ENCODE peak calls at places on chromosomes 1 and 21, in seven cellular contexts. One of them, this sample, is unnamed.

GRCh38 chr1:22366346-22366745 is 85.3 kb upstream of the ZBTB40 start:
- DNase-seq in DMS79: no peak
- DNase-seq in NCI-H2171 treated with DMSO at 0.1 percent for 48 hours: no peak
- DNase-seq in prostate gland: no peak
- DNase-seq in T-helper 2 cell: no peak
- DNase-seq in effector memory CD4-positive, alpha-beta T cell: no peak
- DNase-seq in Calu3: no peak
- DNase-seq in this sample: no peak

GRCh38 chr1:29579821-29580425 is 343.6 kb downstream of the PTPRU start:
- DNase-seq in NCI-H2171 treated with DMSO at 0.1 percent for 48 hours: peak
- DNase-seq in effector memory CD4-positive, alpha-beta T cell: no peak
- DNase-seq in DMS79: no peak
- DNase-seq in prostate gland: no peak
- DNase-seq in Calu3: no peak
- DNase-seq in T-helper 2 cell: no peak
- DNase-seq in this sample: no peak

GRCh38 chr1:192808588-192809285 is at the start of gene RGS2:
- DNase-seq in effector memory CD4-positive, alpha-beta T cell: peak
- DNase-seq in NCI-H2171 treated with DMSO at 0.1 percent for 48 hours: peak
- DNase-seq in T-helper 2 cell: peak
- DNase-seq in prostate gland: peak
- DNase-seq in DMS79: peak
- DNase-seq in Calu3: peak
- DNase-seq in this sample: peak

GRCh38 chr1:228478912-228479665 is 8.1 kb upstream of the RNF187 start:
- DNase-seq in Calu3: no peak
- DNase-seq in prostate gland: no peak
- DNase-seq in DMS79: no peak
- DNase-seq in effector memory CD4-positive, alpha-beta T cell: no peak
- DNase-seq in NCI-H2171 treated with DMSO at 0.1 percent for 48 hours: no peak
- DNase-seq in T-helper 2 cell: peak
- DNase-seq in this sample: peak

GRCh38 chr1:236458991-236459390 is 64.8 kb upstream of the LGALS8 start:
- DNase-seq in Calu3: no peak
- DNase-seq in DMS79: no peak
- DNase-seq in T-helper 2 cell: no peak
- DNase-seq in effector memory CD4-positive, alpha-beta T cell: no peak
- DNase-seq in prostate gland: no peak
- DNase-seq in NCI-H2171 treated with DMSO at 0.1 percent for 48 hours: no peak
- DNase-seq in this sample: no peak

GRCh38 chr1:18333220-18333619 is 147.5 kb upstream of the KLHDC7A start:
- DNase-seq in prostate gland: no peak
- DNase-seq in T-helper 2 cell: no peak
- DNase-seq in DMS79: no peak
- DNase-seq in Calu3: no peak
- DNase-seq in NCI-H2171 treated with DMSO at 0.1 percent for 48 hours: no peak
- DNase-seq in effector memory CD4-positive, alpha-beta T cell: no peak
- DNase-seq in this sample: no peak

GRCh38 chr1:43913051-43913501 is 20.5 kb upstream of the ARTN start:
- DNase-seq in effector memory CD4-positive, alpha-beta T cell: no peak
- DNase-seq in prostate gland: no peak
- DNase-seq in Calu3: no peak
- DNase-seq in DMS79: no peak
- DNase-seq in T-helper 2 cell: no peak
- DNase-seq in NCI-H2171 treated with DMSO at 0.1 percent for 48 hours: no peak
- DNase-seq in this sample: no peak

GRCh38 chr1:32094721-32095521 is 12.9 kb upstream of the KPNA6 start:
- DNase-seq in prostate gland: no peak
- DNase-seq in Calu3: no peak
- DNase-seq in effector memory CD4-positive, alpha-beta T cell: no peak
- DNase-seq in NCI-H2171 treated with DMSO at 0.1 percent for 48 hours: no peak
- DNase-seq in DMS79: no peak
- DNase-seq in T-helper 2 cell: no peak
- DNase-seq in this sample: no peak

GRCh38 chr1:174769961-174770549 is 229.7 kb upstream of the CACYBP start:
- DNase-seq in T-helper 2 cell: peak
- DNase-seq in NCI-H2171 treated with DMSO at 0.1 percent for 48 hours: peak
- DNase-seq in DMS79: peak
- DNase-seq in effector memory CD4-positive, alpha-beta T cell: no peak
- DNase-seq in Calu3: no peak
- DNase-seq in prostate gland: no peak
- DNase-seq in this sample: peak

GRCh38 chr21:29254550-29254949 is 44.2 kb upstream of the BACH1 start:
- DNase-seq in T-helper 2 cell: no peak
- DNase-seq in effector memory CD4-positive, alpha-beta T cell: no peak
- DNase-seq in DMS79: no peak
- DNase-seq in NCI-H2171 treated with DMSO at 0.1 percent for 48 hours: no peak
- DNase-seq in prostate gland: no peak
- DNase-seq in Calu3: no peak
- DNase-seq in this sample: no peak

GRCh38 chr1:178573330-178573729 is 60.4 kb downstream of the TEX35 start:
- DNase-seq in prostate gland: no peak
- DNase-seq in T-helper 2 cell: peak
- DNase-seq in NCI-H2171 treated with DMSO at 0.1 percent for 48 hours: no peak
- DNase-seq in DMS79: no peak
- DNase-seq in effector memory CD4-positive, alpha-beta T cell: no peak
- DNase-seq in Calu3: no peak
- DNase-seq in this sample: no peak

GRCh38 chr21:39604951-39605350 is 7.8 kb upstream of the B3GALT5 start:
- DNase-seq in NCI-H2171 treated with DMSO at 0.1 percent for 48 hours: no peak
- DNase-seq in effector memory CD4-positive, alpha-beta T cell: no peak
- DNase-seq in DMS79: no peak
- DNase-seq in prostate gland: no peak
- DNase-seq in T-helper 2 cell: no peak
- DNase-seq in Calu3: no peak
- DNase-seq in this sample: no peak

GRCh38 chr1:6205849-6206845 is at the start of gene RNF207:
- DNase-seq in prostate gland: peak
- DNase-seq in NCI-H2171 treated with DMSO at 0.1 percent for 48 hours: no peak
- DNase-seq in Calu3: peak
- DNase-seq in T-helper 2 cell: peak
- DNase-seq in effector memory CD4-positive, alpha-beta T cell: peak
- DNase-seq in DMS79: no peak
- DNase-seq in this sample: no peak

GRCh38 chr1:2307206-2307605 is 79.1 kb downstream of the SKI start:
- DNase-seq in prostate gland: no peak
- DNase-seq in NCI-H2171 treated with DMSO at 0.1 percent for 48 hours: no peak
- DNase-seq in T-helper 2 cell: no peak
- DNase-seq in DMS79: no peak
- DNase-seq in effector memory CD4-positive, alpha-beta T cell: no peak
- DNase-seq in Calu3: no peak
- DNase-seq in this sample: no peak

This sample was measured in KBM-7.